ENCODE peak calls at places on chromosomes 16 and 17, in nine cellular contexts. One of them, this sample, is unnamed.

GRCh38 chr17:33657181-33657580 is 364.1 kb upstream of the ASIC2 start:
- DNase-seq in NCI-H2081: no peak
- DNase-seq in posterior vena cava: no peak
- DNase-seq in GM03348: no peak
- DNase-seq in stimulated activated CD8-positive, alpha-beta memory T cell treated with anti-CD3 and anti-CD28 coated beads, Interleukin-4, amount 100 ng/mL, for 24 hours: no peak
- DNase-seq in left ventricle myocardium superior: no peak
- DNase-seq in AG04449: no peak
- DNase-seq in stimulated activated CD4-positive, alpha-beta T cell treated with anti-CD3 and anti-CD28 coated beads, Interleukin-15, amount 100 ng/mL, for 1 hour: no peak
- DNase-seq in cardiac fibroblast: no peak
- DNase-seq in this sample: no peak

GRCh38 chr17:47720754-47721533 is 12.1 kb upstream of the TBX21 start:
- DNase-seq in left ventricle myocardium superior: no peak
- DNase-seq in NCI-H2081: no peak
- DNase-seq in stimulated activated CD4-positive, alpha-beta T cell treated with anti-CD3 and anti-CD28 coated beads, Interleukin-15, amount 100 ng/mL, for 1 hour: peak
- DNase-seq in cardiac fibroblast: peak
- DNase-seq in stimulated activated CD8-positive, alpha-beta memory T cell treated with anti-CD3 and anti-CD28 coated beads, Interleukin-4, amount 100 ng/mL, for 24 hours: peak
- DNase-seq in GM03348: peak
- DNase-seq in AG04449: no peak
- DNase-seq in posterior vena cava: peak
- DNase-seq in this sample: no peak

GRCh38 chr17:82052638-82053059 is 951 bp downstream of the GPS1 start:
- DNase-seq in AG04449: no peak
- DNase-seq in NCI-H2081: no peak
- DNase-seq in posterior vena cava: no peak
- DNase-seq in cardiac fibroblast: no peak
- DNase-seq in left ventricle myocardium superior: no peak
- DNase-seq in GM03348: peak
- DNase-seq in stimulated activated CD8-positive, alpha-beta memory T cell treated with anti-CD3 and anti-CD28 coated beads, Interleukin-4, amount 100 ng/mL, for 24 hours: no peak
- DNase-seq in stimulated activated CD4-positive, alpha-beta T cell treated with anti-CD3 and anti-CD28 coated beads, Interleukin-15, amount 100 ng/mL, for 1 hour: no peak
- DNase-seq in this sample: no peak

GRCh38 chr16:72819345-72819744 is 228.6 kb downstream of the ZFHX3 start:
- DNase-seq in left ventricle myocardium superior: no peak
- DNase-seq in posterior vena cava: no peak
- DNase-seq in stimulated activated CD4-positive, alpha-beta T cell treated with anti-CD3 and anti-CD28 coated beads, Interleukin-15, amount 100 ng/mL, for 1 hour: no peak
- DNase-seq in AG04449: peak
- DNase-seq in cardiac fibroblast: peak
- DNase-seq in NCI-H2081: no peak
- DNase-seq in stimulated activated CD8-positive, alpha-beta memory T cell treated with anti-CD3 and anti-CD28 coated beads, Interleukin-4, amount 100 ng/mL, for 24 hours: no peak
- DNase-seq in GM03348: peak
- DNase-seq in this sample: no peak

GRCh38 chr16:89375021-89375420 is 115.3 kb downstream of the ANKRD11 start:
- DNase-seq in NCI-H2081: peak
- DNase-seq in GM03348: no peak
- DNase-seq in AG04449: no peak
- DNase-seq in stimulated activated CD8-positive, alpha-beta memory T cell treated with anti-CD3 and anti-CD28 coated beads, Interleukin-4, amount 100 ng/mL, for 24 hours: no peak
- DNase-seq in posterior vena cava: no peak
- DNase-seq in cardiac fibroblast: no peak
- DNase-seq in stimulated activated CD4-positive, alpha-beta T cell treated with anti-CD3 and anti-CD28 coated beads, Interleukin-15, amount 100 ng/mL, for 1 hour: no peak
- DNase-seq in left ventricle myocardium superior: no peak
- DNase-seq in this sample: no peak

GRCh38 chr17:38711792-38712571 is 6.9 kb downstream of the MLLT6 start:
- DNase-seq in AG04449: no peak
- DNase-seq in stimulated activated CD8-positive, alpha-beta memory T cell treated with anti-CD3 and anti-CD28 coated beads, Interleukin-4, amount 100 ng/mL, for 24 hours: no peak
- DNase-seq in posterior vena cava: no peak
- DNase-seq in GM03348: no peak
- DNase-seq in stimulated activated CD4-positive, alpha-beta T cell treated with anti-CD3 and anti-CD28 coated beads, Interleukin-15, amount 100 ng/mL, for 1 hour: no peak
- DNase-seq in cardiac fibroblast: no peak
- DNase-seq in left ventricle myocardium superior: peak
- DNase-seq in NCI-H2081: peak
- DNase-seq in this sample: no peak

GRCh38 chr17:4229627-4230026 is 34.2 kb downstream of the ANKFY1 start:
- DNase-seq in cardiac fibroblast: peak
- DNase-seq in stimulated activated CD8-positive, alpha-beta memory T cell treated with anti-CD3 and anti-CD28 coated beads, Interleukin-4, amount 100 ng/mL, for 24 hours: no peak
- DNase-seq in left ventricle myocardium superior: peak
- DNase-seq in posterior vena cava: peak
- DNase-seq in AG04449: no peak
- DNase-seq in GM03348: peak
- DNase-seq in stimulated activated CD4-positive, alpha-beta T cell treated with anti-CD3 and anti-CD28 coated beads, Interleukin-15, amount 100 ng/mL, for 1 hour: no peak
- DNase-seq in NCI-H2081: no peak
- DNase-seq in this sample: peak

GRCh38 chr17:81515530-81516041 is 3.0 kb upstream of the ACTG1 start:
- DNase-seq in AG04449: no peak
- DNase-seq in posterior vena cava: peak
- DNase-seq in NCI-H2081: no peak
- DNase-seq in stimulated activated CD4-positive, alpha-beta T cell treated with anti-CD3 and anti-CD28 coated beads, Interleukin-15, amount 100 ng/mL, for 1 hour: no peak
- DNase-seq in stimulated activated CD8-positive, alpha-beta memory T cell treated with anti-CD3 and anti-CD28 coated beads, Interleukin-4, amount 100 ng/mL, for 24 hours: no peak
- DNase-seq in cardiac fibroblast: no peak
- DNase-seq in left ventricle myocardium superior: peak
- DNase-seq in GM03348: no peak
- DNase-seq in this sample: no peak

GRCh38 chr16:15777533-15778203 is 79.2 kb downstream of the MYH11 start:
- DNase-seq in GM03348: peak
- DNase-seq in NCI-H2081: peak
- DNase-seq in left ventricle myocardium superior: no peak
- DNase-seq in stimulated activated CD4-positive, alpha-beta T cell treated with anti-CD3 and anti-CD28 coated beads, Interleukin-15, amount 100 ng/mL, for 1 hour: no peak
- DNase-seq in AG04449: no peak
- DNase-seq in stimulated activated CD8-positive, alpha-beta memory T cell treated with anti-CD3 and anti-CD28 coated beads, Interleukin-4, amount 100 ng/mL, for 24 hours: no peak
- DNase-seq in cardiac fibroblast: peak
- DNase-seq in posterior vena cava: no peak
- DNase-seq in this sample: no peak

This sample was measured in right atrium auricular region.